ENCODE peak calls at places on chromosomes 2 and 18, in five cellular contexts. Q is stomach, F is transverse colon, P is A549, K is K562. Z is an unnamed sample.

GRCh38 chr2:153311432-153311831 is 167.1 kb downstream of the RPRM start:
- DNase-seq in Q (no peak), F (no peak), P (no peak), K (no peak), Z (peak)

GRCh38 chr2:145257931-145258330 is 738.0 kb upstream of the ZEB2 start:
- DNase-seq in Q (no peak), F (no peak), P (no peak), K (no peak), Z (no peak)

GRCh38 chr2:74849228-74849892 is 15.4 kb downstream of the HK2 start:
- DNase-seq in Q (peak), F (peak), P (no peak), K (no peak), Z (no peak)

GRCh38 chr2:183248866-183249567 is 124.8 kb downstream of the NUP35 start:
- DNase-seq in Q (no peak), F (no peak), P (peak), K (peak), Z (no peak)

GRCh38 chr2:18483896-18484295 is 76.6 kb downstream of the RDH14 start:
- DNase-seq in Q (no peak), F (no peak), P (no peak), K (no peak), Z (no peak)

GRCh38 chr18:24601624-24602023 is 141.2 kb downstream of the HRH4 start:
- DNase-seq in Q (no peak), F (no peak), P (no peak), K (no peak), Z (no peak)

GRCh38 chr2:69200107-69200520 is 186.9 kb downstream of the GFPT1 start:
- DNase-seq in Q (no peak), F (peak), P (no peak), K (no peak), Z (peak)

GRCh38 chr2:68569604-68570003 is 73.8 kb upstream of the PROKR1 start:
- DNase-seq in Q (no peak), F (no peak), P (no peak), K (no peak), Z (no peak)

GRCh38 chr2:8606649-8607550 is 75.0 kb upstream of the ID2 start:
- DNase-seq in Q (no peak), F (no peak), P (no peak), K (no peak), Z (no peak)

GRCh38 chr2:223055140-223055539 is 3.1 kb downstream of the KCNE4 start:
- DNase-seq in Q (no peak), F (no peak), P (no peak), K (no peak), Z (no peak)

GRCh38 chr2:60550151-60550983 is 3.1 kb downstream of the BCL11A start:
- DNase-seq in Q (peak), F (peak), P (peak), K (peak), Z (peak)
- TF ChIP-seq POLR2A in Q (no peak), F (no peak), P (no peak), K (no peak), Z (no peak)

DNA sequence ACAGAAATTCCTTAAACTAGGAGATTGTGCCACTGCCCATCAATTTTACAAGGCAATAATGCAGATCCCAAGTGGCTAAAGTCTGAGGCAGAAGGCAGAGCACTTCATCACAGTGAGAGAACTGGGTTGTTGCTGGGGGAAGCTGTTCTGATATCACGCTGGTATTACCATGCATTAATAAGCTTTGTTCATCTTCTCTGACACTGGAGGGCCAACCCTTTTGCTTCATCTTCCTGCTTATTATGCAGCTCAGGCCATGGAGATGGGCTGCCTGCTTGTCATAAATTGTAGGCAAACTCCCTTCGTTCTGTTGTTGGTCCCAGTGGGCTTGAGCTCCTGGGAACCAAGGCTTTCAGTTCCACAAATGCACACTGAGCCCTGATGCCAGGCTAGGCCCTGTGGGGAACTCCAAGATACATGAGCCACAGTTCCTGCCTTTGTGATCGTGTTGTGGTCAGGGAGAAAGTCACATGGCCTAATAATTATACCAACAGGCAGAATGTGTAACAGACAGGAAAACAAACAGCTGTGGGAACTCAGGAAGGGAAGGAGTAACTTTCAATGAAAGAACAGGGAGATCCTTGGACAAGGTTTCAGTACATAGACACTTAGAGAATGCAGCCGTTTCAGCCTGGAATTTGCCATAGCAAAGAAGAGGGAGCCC is 49.1 kb upstream of the BCL2L11 start:
- DNase-seq in Q (no peak), F (no peak), P (peak), K (no peak), Z (no peak)
- TF ChIP-seq EP300 in Q (no peak), F (no peak), P (no peak), K (no peak), Z (no peak)

DNA sequence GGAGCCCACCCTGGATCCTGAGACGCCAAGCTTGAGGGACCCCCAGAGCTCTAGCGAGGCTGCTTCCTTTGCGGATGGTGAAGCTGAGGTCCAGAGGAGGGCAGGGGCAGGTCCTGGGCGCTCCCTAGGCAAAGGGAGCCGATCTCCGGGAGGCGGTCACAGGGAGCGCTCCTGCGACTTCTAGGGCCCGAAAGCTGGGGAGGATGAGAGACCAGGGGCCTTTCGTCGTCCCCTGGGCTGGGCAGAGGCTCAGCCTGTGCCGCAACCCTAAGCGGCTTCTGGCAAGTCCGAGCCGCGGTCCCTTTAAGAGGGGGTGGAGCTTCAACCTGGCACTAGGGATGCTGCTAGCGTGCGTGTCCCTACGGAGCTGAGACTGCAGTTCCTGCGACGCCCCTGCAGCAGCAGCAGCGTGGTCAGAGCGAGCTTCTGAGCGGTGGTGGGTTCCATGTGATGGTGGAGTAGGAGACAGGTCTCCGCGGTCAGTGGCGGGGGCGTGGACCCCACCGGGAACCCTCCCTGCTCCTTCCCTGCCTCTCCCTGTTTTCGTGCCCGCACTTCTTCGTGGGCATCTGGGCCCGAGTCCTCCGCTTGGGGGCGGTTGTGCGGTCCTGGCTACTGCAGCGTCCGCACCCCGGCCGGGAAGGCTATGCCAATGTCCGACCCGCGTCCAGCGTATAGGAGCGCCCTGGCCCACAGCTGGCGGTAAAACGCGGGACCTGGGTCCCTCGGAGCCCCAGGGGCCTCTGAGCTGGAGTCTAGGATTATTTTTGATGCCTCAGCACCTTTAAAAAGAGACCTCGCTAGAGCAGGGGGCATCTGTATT is 154.6 kb downstream of the CCDC74A start:
- DNase-seq in Q (peak), F (peak), P (peak), K (peak), Z (peak)
- TF ChIP-seq POLR2A in Q (no peak), F (peak), P (peak), K (no peak), Z (no peak)

GRCh38 chr2:181821064-181821463 is 70.5 kb upstream of the ITPRID2 start:
- DNase-seq in Q (no peak), F (no peak), P (no peak), K (no peak), Z (no peak)
- TF ChIP-seq EP300 in Q (no peak), F (no peak), P (no peak), K (no peak), Z (no peak)

GRCh38 chr2:37653805-37654378 is 17.6 kb downstream of the CDC42EP3 start:
- DNase-seq in Q (no peak), F (peak), P (no peak), K (no peak), Z (no peak)
- TF ChIP-seq POLR2A in Q (no peak), F (no peak), P (no peak), K (no peak), Z (no peak)

GRCh38 chr2:41923156-41923786 is 124.5 kb upstream of the PKDCC start:
- DNase-seq in Q (no peak), F (no peak), P (no peak), K (no peak), Z (peak)
- TF ChIP-seq EP300 in Q (no peak), F (no peak), P (no peak), K (no peak), Z (no peak)

GRCh38 chr2:209422191-209422754 is 1.6 kb upstream of the MAP2 start:
- DNase-seq in Q (no peak), F (no peak), P (no peak), K (no peak), Z (peak)

GRCh38 chr2:209426432-209426831 is 2.6 kb downstream of the MAP2 start:
- DNase-seq in Q (no peak), F (no peak), P (no peak), K (no peak), Z (no peak)

GRCh38 chr2:209425082-209426071 is 1.5 kb downstream of the MAP2 start:
- DNase-seq in Q (no peak), F (no peak), P (peak), K (no peak), Z (no peak)

DNA sequence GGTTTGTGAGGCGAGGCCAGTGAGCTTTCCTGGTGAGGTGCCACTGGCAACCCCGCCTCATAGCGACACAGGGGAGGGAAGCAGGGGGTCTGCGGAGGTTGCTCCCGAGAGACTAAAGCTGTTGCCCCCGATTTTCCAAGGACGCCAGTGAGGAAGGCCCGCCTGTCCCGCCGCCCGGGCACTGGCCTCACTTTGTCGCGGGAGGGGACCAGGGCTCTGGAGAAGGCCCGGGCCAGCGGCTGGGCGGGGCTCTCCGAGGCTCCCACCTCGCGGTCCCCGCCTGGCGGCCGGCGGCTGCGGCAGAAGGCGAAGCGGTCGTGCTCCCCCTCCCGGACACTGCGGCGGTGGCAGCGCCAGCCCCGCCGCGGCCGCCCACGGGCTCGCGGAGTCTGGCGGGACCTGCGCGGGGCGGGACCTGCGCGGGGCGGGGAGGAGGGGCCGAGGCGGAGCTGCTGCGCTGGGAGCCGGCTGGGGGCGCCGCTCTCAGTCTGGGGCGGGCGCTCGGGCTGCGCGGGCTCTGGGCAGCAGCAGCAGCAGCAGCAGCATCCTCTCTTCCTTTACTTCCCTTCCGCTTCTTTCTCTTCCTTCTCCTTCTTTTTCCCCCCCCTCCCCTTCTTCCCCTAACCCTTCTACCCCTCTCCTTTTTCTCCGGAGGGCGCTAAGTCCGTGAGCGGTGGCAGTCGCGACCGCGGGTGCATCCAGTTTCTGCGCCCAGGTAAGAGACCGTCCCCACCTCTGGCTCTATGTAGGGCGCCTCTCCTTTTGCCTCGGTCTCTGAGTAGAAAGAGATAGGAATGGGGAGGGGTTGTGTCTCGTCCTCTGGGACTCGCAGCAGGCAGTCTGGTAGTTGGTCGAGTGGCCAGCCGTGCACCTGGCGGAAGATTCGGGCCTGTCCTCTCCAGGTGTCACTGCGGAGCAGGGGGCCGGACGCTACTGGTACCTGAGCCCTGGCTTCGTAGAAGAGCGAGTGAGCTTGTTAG is at the start of gene MAP2:
- DNase-seq in Q (peak), F (peak), P (peak), K (peak), Z (peak)
- TF ChIP-seq POLR2A in Q (no peak), F (no peak), P (no peak), K (no peak), Z (no peak)

GRCh38 chr2:151114934-151115333 is 146.7 kb downstream of the RBM43 start:
- DNase-seq in Q (no peak), F (no peak), P (no peak), K (no peak), Z (no peak)

GRCh38 chr2:151120016-151120415 is 141.6 kb downstream of the RBM43 start:
- DNase-seq in Q (no peak), F (no peak), P (no peak), K (no peak), Z (no peak)

GRCh38 chr2:151119377-151119776 is 142.3 kb downstream of the RBM43 start:
- DNase-seq in Q (no peak), F (no peak), P (no peak), K (no peak), Z (no peak)

GRCh38 chr2:151118269-151118668 is 143.4 kb downstream of the RBM43 start:
- DNase-seq in Q (no peak), F (no peak), P (no peak), K (no peak), Z (no peak)
- TF ChIP-seq EP300 in Q (no peak), F (no peak), P (no peak), K (no peak), Z (no peak)